ENCODE peak calls at places on chromosomes 3 and 15, in eight cellular contexts. W is left ventricle myocardium inferior; G is ovary; M is HCT116; P is WERI-Rb-1; U is GM23248; J is naive thymus-derived CD4-positive, alpha-beta T cell; I is fibroblast of lung. K is an unnamed sample.

GRCh38 chr3:163056874-163057497 is 1560.4 kb downstream of the OTOL1 start:
- DNase-seq in M (peak), G (no peak), W (no peak), J (no peak), I (peak), U (peak), P (peak), K (no peak)

GRCh38 chr3:9497821-9498565 is 55.6 kb downstream of the LHFPL4 start:
- DNase-seq in J (no peak), G (no peak), U (peak), I (peak), M (peak), W (no peak), P (no peak), K (no peak)

GRCh38 chr3:127604035-127604434 is 5.8 kb downstream of the MCM2 start:
- DNase-seq in I (no peak), M (no peak), G (no peak), J (no peak), U (no peak), W (no peak), P (no peak), K (no peak)

GRCh38 chr3:124812291-124813265 is 74.6 kb downstream of the ITGB5 start:
- DNase-seq in U (peak), I (peak), W (peak), G (peak), M (peak), J (no peak), P (no peak), K (no peak)

GRCh38 chr3:126212629-126213375 is 32.4 kb upstream of the ALDH1L1 start:
- DNase-seq in I (peak), W (peak), M (no peak), P (peak), G (peak), U (peak), J (no peak), K (no peak)

GRCh38 chr3:53744351-53744750 is 101.9 kb downstream of the CHDH start:
- DNase-seq in W (no peak), P (peak), J (no peak), G (no peak), U (no peak), I (no peak), M (no peak), K (no peak)

GRCh38 chr3:60431599-60431958 is 819.7 kb downstream of the FHIT start:
- DNase-seq in P (peak), I (peak), U (peak), W (no peak), J (peak), G (no peak), M (no peak), K (no peak)

GRCh38 chr15:67042490-67043181 is 22.8 kb upstream of the SMAD3 start:
- DNase-seq in M (no peak), G (no peak), W (no peak), P (no peak), I (peak), J (no peak), U (no peak), K (no peak)

DNA sequence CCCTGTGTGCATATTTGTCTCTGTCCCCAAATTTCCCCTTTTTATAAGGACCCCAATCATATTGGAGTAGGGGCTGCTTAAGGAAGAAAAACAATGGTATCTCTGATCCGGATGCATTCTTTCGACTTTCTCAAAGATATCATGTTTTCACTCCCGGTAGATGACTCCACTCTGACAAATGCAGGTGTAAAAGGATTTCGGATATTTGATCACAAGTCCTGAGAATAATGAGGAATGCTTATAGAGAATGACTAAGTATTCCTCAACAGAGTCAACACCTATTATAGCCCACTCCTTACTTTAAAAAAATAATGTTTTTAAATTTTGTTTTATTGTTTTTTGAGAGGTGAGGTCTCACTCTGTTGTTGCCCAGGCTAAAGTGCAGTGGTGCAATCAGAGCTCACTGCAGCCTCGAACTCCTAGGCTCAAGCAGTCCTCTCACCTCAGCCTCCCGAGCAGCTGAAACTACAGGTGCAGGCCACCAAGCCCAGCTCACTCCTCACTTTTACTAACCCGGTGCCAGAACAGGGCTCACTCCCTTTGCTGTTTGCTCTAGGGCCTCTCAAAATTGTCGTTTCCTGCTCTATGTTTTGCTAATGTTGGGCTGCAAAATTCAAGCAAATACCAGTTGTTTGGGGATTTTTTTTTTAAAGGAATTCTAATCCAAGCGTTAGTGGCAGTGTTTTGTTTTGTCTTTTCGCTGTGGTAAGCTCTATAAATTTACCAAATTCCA is 24.6 kb downstream of the COL8A1 start:
- DNase-seq in W (no peak), U (no peak), J (no peak), G (no peak), M (no peak), P (no peak), I (no peak), K (no peak)
- H3K27ac ChIP-seq in W (no peak), U (no peak), J (no peak), G (no peak), M (no peak), P (no peak), I (no peak), K (no peak)

GRCh38 chr15:91073768-91074167 is 26.3 kb upstream of the SV2B start:
- DNase-seq in I (no peak), M (no peak), G (no peak), U (no peak), P (no peak), W (no peak), J (no peak), K (no peak)
- H3K4me3 ChIP-seq in I (no peak), M (no peak), G (no peak), U (no peak), P (no peak), W (no peak), J (no peak), K (no peak)

DNA sequence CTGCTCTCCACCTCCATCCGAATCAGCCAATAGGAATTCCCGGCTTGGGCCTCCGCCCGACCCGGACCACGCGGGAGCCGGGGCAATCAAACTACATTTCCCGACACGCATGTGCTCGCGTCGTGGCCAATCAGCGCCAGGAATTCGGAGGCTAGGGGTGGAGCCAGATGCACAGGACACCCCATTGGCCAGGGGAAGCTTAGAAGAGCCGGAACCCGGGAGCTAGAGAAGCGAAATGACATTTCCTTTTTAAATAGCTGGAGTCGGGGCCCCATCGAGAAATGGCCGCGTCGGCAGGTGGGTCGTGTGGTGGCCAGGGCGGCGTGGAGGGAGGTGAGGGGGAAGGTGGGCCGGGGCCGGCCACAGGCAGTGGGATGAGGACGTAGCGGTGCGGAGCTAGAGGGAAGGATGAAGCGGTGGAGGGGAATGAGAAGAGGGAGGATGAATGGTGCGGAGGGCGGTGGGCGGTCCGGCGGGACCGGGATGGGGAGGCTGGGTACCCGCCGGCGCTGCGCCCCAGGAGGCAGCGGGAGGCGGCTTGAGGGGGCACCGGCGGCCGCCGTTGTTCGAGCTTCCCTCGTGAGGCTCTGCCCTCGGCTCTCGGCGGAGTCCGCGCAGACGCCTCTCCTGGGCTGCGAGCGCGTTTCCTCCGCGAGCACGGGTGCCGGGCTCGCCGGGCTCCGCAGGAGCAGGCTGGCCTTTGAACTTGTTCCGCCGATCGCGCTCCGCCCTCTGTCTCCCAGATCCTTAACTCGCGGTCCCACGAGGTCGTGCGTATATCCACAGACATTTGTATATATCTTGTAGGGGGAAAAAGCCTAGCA is at the start of gene KBTBD8:
- DNase-seq in I (peak), J (peak), W (peak), M (peak), U (peak), P (peak), G (peak), K (peak)
- H3K27ac ChIP-seq in I (peak), J (peak), W (peak), M (no peak), U (peak), P (no peak), G (no peak), K (peak)

DNA sequence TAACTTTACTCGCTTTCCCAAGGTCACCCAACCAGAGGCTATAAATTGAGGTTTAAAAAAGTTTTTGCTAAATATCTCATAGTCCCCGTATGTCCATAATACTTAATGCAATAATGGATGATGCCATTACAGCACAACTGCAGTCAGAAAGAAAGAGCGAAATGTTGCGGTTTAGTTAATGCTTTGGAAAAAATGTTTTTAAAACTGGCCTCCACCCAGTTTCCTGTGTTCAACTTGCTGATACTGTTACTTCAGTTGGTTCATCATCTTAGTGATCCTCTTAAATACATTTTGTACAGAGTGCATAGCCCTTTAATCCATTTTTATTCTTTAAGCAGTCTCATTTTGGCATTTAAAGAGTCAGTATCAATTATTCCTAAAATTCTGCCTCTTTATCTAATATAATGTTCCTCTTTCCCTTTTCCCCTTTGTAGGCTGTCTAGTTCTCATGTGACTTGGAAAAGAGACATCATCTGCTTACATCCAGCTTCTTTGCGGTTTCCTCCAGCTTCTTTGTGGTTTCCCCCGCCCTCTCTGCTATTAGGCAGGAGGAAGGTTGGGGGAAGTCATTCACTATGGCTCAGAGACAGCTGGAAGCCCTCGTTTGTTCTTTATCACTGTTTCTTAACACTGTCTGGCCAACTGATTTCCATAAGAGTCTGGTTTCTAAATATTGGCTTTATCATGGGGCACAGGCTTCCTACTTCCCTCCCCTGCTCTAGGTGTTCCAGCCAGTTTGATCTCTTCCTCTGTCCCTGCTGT is 154.3 kb downstream of the GOLIM4 start:
- DNase-seq in G (no peak), P (no peak), M (no peak), U (peak), W (no peak), J (no peak), I (peak), K (no peak)
- H3K4me3 ChIP-seq in G (no peak), P (no peak), M (no peak), U (peak), W (no peak), J (no peak), I (no peak), K (no peak)

GRCh38 chr3:5030152-5030551 is 50.9 kb downstream of the BHLHE40 start:
- DNase-seq in J (no peak), U (no peak), G (no peak), P (no peak), M (no peak), I (no peak), W (no peak), K (no peak)

GRCh38 chr3:5032844-5033243 is 53.6 kb downstream of the BHLHE40 start:
- DNase-seq in U (no peak), M (no peak), I (no peak), G (no peak), W (no peak), J (no peak), P (no peak), K (no peak)

GRCh38 chr3:5035113-5035512 is 55.9 kb downstream of the BHLHE40 start:
- DNase-seq in M (no peak), J (no peak), G (no peak), W (no peak), I (no peak), U (no peak), P (no peak), K (no peak)

GRCh38 chr3:5026046-5026362 is 46.8 kb downstream of the BHLHE40 start:
- DNase-seq in G (no peak), I (no peak), P (no peak), M (no peak), J (no peak), W (no peak), U (no peak), K (no peak)

DNA sequence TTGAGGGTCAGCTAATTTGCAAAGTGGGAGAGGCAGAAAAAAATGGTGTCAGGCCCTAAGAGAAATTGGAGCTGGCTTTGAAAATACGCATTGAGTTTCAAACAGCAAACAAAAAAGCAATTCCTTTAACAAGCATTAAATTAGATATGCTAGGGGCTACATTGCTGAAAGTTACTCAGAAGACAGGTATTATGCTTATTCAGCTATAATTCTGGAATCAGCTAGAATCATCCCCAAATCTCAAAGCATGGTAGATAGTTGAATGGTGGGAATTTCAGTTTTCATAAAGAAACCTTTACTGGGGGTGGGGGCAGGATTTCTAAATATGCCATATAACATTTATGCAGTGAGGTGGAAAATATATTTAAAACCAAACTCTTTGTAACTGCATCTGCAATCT is 50.5 kb downstream of the BHLHE40 start:
- DNase-seq in P (no peak), U (no peak), W (no peak), I (no peak), M (no peak), J (no peak), G (no peak), K (no peak)
- H3K27ac ChIP-seq in P (no peak), U (no peak), W (no peak), I (no peak), M (no peak), J (no peak), G (no peak), K (no peak)